ENCODE peak calls at places on chromosomes 3 and 15, in five cellular contexts. P is SK-N-SH, G is HepG2, H is K562, M is GM12878. K is an unnamed sample.

GRCh38 chr15:33135355-33135781 is 59.1 kb downstream of the FMN1 start:
- DNase-seq in M (no peak), H (no peak), G (no peak), P (no peak), K (no peak)

GRCh38 chr15:74364936-74365618 is 2.4 kb downstream of the CYP11A1 start:
- DNase-seq in H (no peak), M (no peak), P (no peak), G (no peak), K (no peak)

GRCh38 chr3:169241928-169242751 is 421.4 kb downstream of the MECOM start:
- DNase-seq in G (no peak), M (no peak), H (no peak), P (peak; percentile 6), K (no peak)

GRCh38 chr3:172142074-172143059 is 103.0 kb downstream of the FNDC3B start:
- DNase-seq in G (no peak), M (peak; percentile 94), H (peak; percentile 66), P (no peak), K (no peak)

GRCh38 chr3:86785381-86785780 is 205.6 kb downstream of the VGLL3 start:
- DNase-seq in G (no peak), P (no peak), M (no peak), H (no peak), K (no peak)

GRCh38 chr15:85555875-85556617 is 175.6 kb downstream of the AKAP13 start:
- DNase-seq in H (no peak), G (no peak), P (no peak), M (no peak), K (no peak)

GRCh38 chr3:168341192-168341816 is 245.6 kb upstream of the GOLIM4 start:
- DNase-seq in H (no peak), P (peak; percentile 7), G (no peak), M (no peak), K (no peak)

GRCh38 chr15:59296181-59296617 is 76.5 kb downstream of the MYO1E start:
- DNase-seq in M (no peak), G (no peak), P (no peak), H (no peak), K (no peak)

GRCh38 chr3:16204751-16205150 is 30.3 kb downstream of the GALNT15 start:
- DNase-seq in H (no peak), G (no peak), M (no peak), P (no peak), K (no peak)

GRCh38 chr3:125236331-125236903 is 23.9 kb upstream of the SLC12A8 start:
- DNase-seq in M (no peak), P (no peak), H (no peak), G (no peak), K (no peak)

GRCh38 chr3:190261740-190262139 is 60.5 kb downstream of the CLDN1 start:
- DNase-seq in H (no peak), P (no peak), M (no peak), G (no peak), K (no peak)

GRCh38 chr3:114627760-114628159 is 333.9 kb downstream of the TIGIT start:
- DNase-seq in H (no peak), G (no peak), M (no peak), P (no peak), K (no peak)

DNA sequence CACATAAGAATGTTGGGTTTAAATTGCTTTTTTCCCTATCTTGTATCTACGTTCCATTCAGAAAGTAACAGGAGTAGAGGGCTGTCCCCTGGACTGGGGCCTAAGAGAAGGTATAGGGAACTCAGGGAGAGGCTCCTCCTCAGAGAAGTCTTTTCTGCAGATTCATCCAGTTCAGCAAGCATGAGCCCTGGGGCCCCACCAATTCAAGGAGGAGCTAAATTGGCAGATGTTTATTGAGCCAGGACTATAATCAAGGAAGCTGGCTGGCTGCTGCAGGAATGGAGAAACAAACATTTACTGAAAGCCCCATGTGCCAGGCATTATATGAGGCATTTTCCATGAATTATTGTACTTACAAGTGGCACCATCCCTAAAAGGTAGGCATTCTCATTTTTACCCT is 22.1 kb upstream of the LARS2 start:
- DNase-seq in H (no peak), P (no peak), G (no peak), M (no peak), K (peak; percentile 28)
- TF ChIP-seq GABPA in H (no peak), P (no peak), G (no peak), M (no peak), K (no peak)

GRCh38 chr3:23991236-23992050 is 46.4 kb downstream of the NR1D2 start:
- DNase-seq in H (no peak), M (no peak), G (no peak), P (peak; percentile 69), K (no peak)
- TF ChIP-seq REST in H (no peak), M (no peak), G (no peak), P (no peak), K (no peak)

GRCh38 chr3:193945126-193945525 is 190.8 kb upstream of the HES1 start:
- DNase-seq in H (no peak), P (no peak), G (no peak), M (no peak), K (no peak)
- TF ChIP-seq GABPA in H (no peak), P (no peak), G (no peak), M (no peak), K (no peak)

GRCh38 chr3:99669879-99670555 is 31.6 kb downstream of the COL8A1 start:
- DNase-seq in G (no peak), M (no peak), H (no peak), P (no peak), K (no peak)
- TF ChIP-seq REST in G (no peak), M (no peak), H (no peak), P (no peak), K (no peak)

GRCh38 chr3:129313983-129314756 is 35.5 kb downstream of the HMCES start:
- DNase-seq in G (peak; percentile 85), P (peak; percentile 34), H (peak; percentile 26), M (no peak), K (no peak)

GRCh38 chr3:129311054-129311902 is 32.6 kb downstream of the HMCES start:
- DNase-seq in G (no peak), H (no peak), P (no peak), M (no peak), K (no peak)

GRCh38 chr3:129312021-129312639 is 33.5 kb downstream of the HMCES start:
- DNase-seq in G (no peak), H (no peak), M (no peak), P (no peak), K (no peak)

GRCh38 chr3:129313415-129313982 is 34.8 kb downstream of the HMCES start:
- DNase-seq in M (no peak), P (no peak), H (no peak), G (no peak), K (no peak)

GRCh38 chr3:129312671-129313414 is 34.2 kb downstream of the HMCES start:
- DNase-seq in G (no peak), H (peak; percentile 41), M (no peak), P (no peak), K (no peak)
- TF ChIP-seq GABPA in G (no peak), H (no peak), M (no peak), P (no peak), K (no peak)